ENCODE peak calls at places on chromosomes 16 and 17, in five cellular contexts. C is chondrocyte, V is GM12864, O is anterior cingulate cortex, P is GM19239. Z is an unnamed sample.

GRCh38 chr17:9036336-9036735 is 15.0 kb downstream of the NTN1 start:
- DNase-seq in C (no peak), V (no peak), O (no peak), P (no peak), Z (no peak)

GRCh38 chr16:17998550-17998949 is 338.0 kb downstream of the NPIPA8 start:
- DNase-seq in C (no peak), V (no peak), O (no peak), P (no peak), Z (no peak)

GRCh38 chr16:66262253-66263167 is 104.0 kb upstream of the CDH5 start:
- DNase-seq in C (no peak), V (no peak), O (no peak), P (no peak), Z (no peak)

GRCh38 chr16:48291303-48291702 is 44.0 kb upstream of the ABCC11 start:
- DNase-seq in C (no peak), V (no peak), O (no peak), P (no peak), Z (no peak)

GRCh38 chr16:11051430-11052079 is 107.2 kb downstream of the CLEC16A start:
- DNase-seq in C (no peak), V (no peak), O (no peak), P (no peak), Z (no peak)

GRCh38 chr16:30368122-30368791 is 2.0 kb downstream of the TBC1D10B start:
- DNase-seq in C (no peak), V (no peak), O (no peak), P (no peak), Z (no peak)

GRCh38 chr16:57479422-57480126 is 6.7 kb downstream of the DOK4 start:
- DNase-seq in C (no peak), V (no peak), O (peak), P (no peak), Z (peak)

GRCh38 chr17:2837147-2837561 is 40.9 kb downstream of the RAP1GAP2 start:
- DNase-seq in C (no peak), V (no peak), O (no peak), P (no peak), Z (no peak)

GRCh38 chr17:60857521-60857920 is 179.9 kb downstream of the BCAS3 start:
- DNase-seq in C (no peak), V (no peak), O (no peak), P (no peak), Z (no peak)

GRCh38 chr17:83119987-83120864 is 40.8 kb downstream of the METRNL start:
- DNase-seq in C (peak), V (peak), O (no peak), P (peak), Z (no peak)

GRCh38 chr17:82014432-82014831 is 8.2 kb downstream of the CENPX start:
- DNase-seq in C (no peak), V (no peak), O (no peak), P (no peak), Z (no peak)

GRCh38 chr16:30567160-30567990 is 4.1 kb downstream of the ZNF688 start:
- DNase-seq in C (no peak), V (no peak), O (no peak), P (no peak), Z (no peak)

GRCh38 chr17:77881545-77881944 is 77.0 kb upstream of the TNRC6C start:
- DNase-seq in C (no peak), V (peak), O (peak), P (peak), Z (peak)

GRCh38 chr17:41918392-41919164 is at the start of gene ACLY:
- DNase-seq in C (peak), V (peak), O (peak), P (peak), Z (peak)

GRCh38 chr17:50209472-50210248 is 8.2 kb upstream of the COL1A1 start:
- DNase-seq in C (peak), V (no peak), O (no peak), P (no peak), Z (no peak)

GRCh38 chr16:1333149-1333812 is at the start of gene BAIAP3:
- DNase-seq in C (no peak), V (no peak), O (no peak), P (no peak), Z (peak)

GRCh38 chr16:66948034-66948821 is 12.8 kb upstream of the CES3 start:
- DNase-seq in C (no peak), V (no peak), O (no peak), P (no peak), Z (peak)

GRCh38 chr16:85983606-85984005 is 84.6 kb downstream of the IRF8 start:
- DNase-seq in C (no peak), V (no peak), O (no peak), P (no peak), Z (no peak)

GRCh38 chr17:50361561-50362480 is 11.2 kb downstream of the MRPL27 start:
- DNase-seq in C (no peak), V (peak), O (peak), P (peak), Z (peak)

GRCh38 chr17:44935116-44935515 is 12.5 kb downstream of the KIF18B start:
- DNase-seq in C (peak), V (no peak), O (no peak), P (no peak), Z (peak)

Z was measured in posterior cingulate gyrus.